ENCODE peak calls at places on chromosome 3, in ten cellular contexts. K, P, U, T, R, Z, J, O, F and Y are unnamed samples.

GRCh38 chr3:119894195-119894594 is 112.3 kb downstream of the NR1I2 start:
- DNase-seq in K (no peak), P (no peak), U (no peak), T (no peak), R (no peak), Z (no peak), J (no peak), O (no peak), F (no peak), Y (no peak)

GRCh38 chr3:147269907-147270306 is 136.4 kb downstream of the ZIC4 start:
- DNase-seq in K (no peak), P (no peak), U (no peak), T (no peak), R (no peak), Z (no peak), J (no peak), O (no peak), F (no peak), Y (no peak)

GRCh38 chr3:139695701-139696422 is 18.1 kb upstream of the NMNAT3 start:
- DNase-seq in K (no peak), P (no peak), U (no peak), T (no peak), R (no peak), Z (no peak), J (no peak), O (peak; percentile 30), F (no peak), Y (no peak)

GRCh38 chr3:70979983-70980645 is 603.4 kb downstream of the FOXP1 start:
- DNase-seq in K (no peak), P (no peak), U (no peak), T (no peak), R (no peak), Z (no peak), J (no peak), O (no peak), F (no peak), Y (no peak)

GRCh38 chr3:181629029-181629428 is 82.7 kb upstream of the SOX2 start:
- DNase-seq in K (no peak), P (no peak), U (no peak), T (no peak), R (no peak), Z (no peak), J (no peak), O (no peak), F (no peak), Y (no peak)

GRCh38 chr3:16512435-16513140 is 911 bp downstream of the RFTN1 start:
- DNase-seq in K (peak; percentile 68), P (no peak), U (peak; percentile 80), T (peak; percentile 63), R (peak; percentile 88), Z (peak; percentile 52), J (no peak), O (peak; percentile 37), F (peak; percentile 66), Y (peak; percentile 44)

GRCh38 chr3:55795296-55795695 is 308.2 kb upstream of the WNT5A start:
- DNase-seq in K (no peak), P (no peak), U (no peak), T (no peak), R (no peak), Z (no peak), J (no peak), O (no peak), F (no peak), Y (no peak)

GRCh38 chr3:77795013-77795412 is 755.1 kb downstream of the ROBO2 start:
- DNase-seq in K (no peak), P (no peak), U (no peak), T (peak; percentile 22), R (no peak), Z (no peak), J (no peak), O (no peak), F (no peak), Y (no peak)

GRCh38 chr3:152243301-152243711 is 25.4 kb upstream of the MBNL1 start:
- DNase-seq in K (no peak), P (no peak), U (no peak), T (no peak), R (no peak), Z (no peak), J (no peak), O (no peak), F (no peak), Y (no peak)

GRCh38 chr3:53169045-53169831 is 8.2 kb downstream of the PRKCD start:
- DNase-seq in K (no peak), P (peak; percentile 62), U (peak; percentile 76), T (peak; percentile 68), R (no peak), Z (peak; percentile 58), J (no peak), O (no peak), F (no peak), Y (no peak)

DNA sequence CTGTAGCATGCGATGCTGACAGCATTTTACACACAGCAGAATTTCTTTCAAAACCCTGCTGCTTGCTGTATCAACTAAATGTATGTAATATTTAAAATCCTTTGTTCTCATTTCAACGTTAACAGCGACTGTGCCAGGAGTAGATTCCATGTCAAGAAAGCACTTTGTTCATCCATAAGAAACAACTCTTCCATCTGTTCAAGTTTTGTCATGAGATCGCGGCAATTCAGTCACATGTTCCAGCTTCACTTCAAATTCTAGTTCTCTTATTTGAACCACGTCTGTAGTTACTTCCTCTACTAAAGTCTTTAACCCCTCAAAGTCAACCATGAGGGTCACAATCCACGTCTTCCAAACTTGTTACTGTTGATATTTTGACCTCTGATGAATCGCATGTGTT is 50.6 kb downstream of the SMARCC1 start:
- DNase-seq in K (no peak), P (no peak), U (no peak), T (no peak), R (no peak), Z (no peak), J (no peak), O (no peak), F (no peak), Y (no peak)
- H3K4me1 ChIP-seq in K (no peaks in the 10 kb centered on the region), P (no peaks in the 10 kb centered on the region), U (no peaks in the 10 kb centered on the region), T (no peaks in the 10 kb centered on the region), R (no peaks in the 10 kb centered on the region), Z (no peaks in the 10 kb centered on the region), J (peaks cover 6% of the 10 kb centered on the region), O (no peaks in the 10 kb centered on the region), F (no peaks in the 10 kb centered on the region), Y (no peaks in the 10 kb centered on the region)

DNA sequence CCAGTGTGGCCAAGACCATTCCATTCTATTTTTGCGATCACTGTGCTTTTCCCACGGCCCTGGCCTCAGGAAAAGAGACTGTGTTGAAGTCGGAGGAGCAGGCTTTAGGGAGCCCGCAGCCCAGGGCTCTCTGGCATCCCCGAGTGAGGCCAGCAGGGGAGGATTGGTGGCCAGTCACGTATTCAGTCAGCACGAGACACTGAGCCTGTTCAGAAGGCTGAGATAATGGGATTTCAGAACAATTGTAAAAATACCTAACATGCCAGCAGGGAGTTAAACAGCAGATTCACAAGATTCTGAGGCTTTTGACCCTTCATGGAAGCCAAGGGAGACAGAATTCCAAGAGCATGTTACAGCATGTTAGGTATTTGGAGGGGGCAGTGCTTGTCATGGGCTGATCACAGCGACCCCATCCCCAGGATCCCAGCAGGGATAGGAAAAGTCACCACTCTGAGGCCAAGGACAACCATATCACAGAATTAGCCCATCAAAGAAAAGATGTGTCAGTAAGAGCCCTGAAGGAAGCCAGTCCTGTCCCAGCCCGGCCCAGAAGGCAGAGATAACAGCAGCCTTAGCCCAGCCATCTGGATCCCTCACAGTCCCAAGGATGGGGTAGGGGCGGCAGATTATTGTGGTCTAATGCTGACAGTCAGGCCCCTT is 40.6 kb downstream of the AMOTL2 start:
- DNase-seq in K (no peak), P (peak; percentile 28), U (no peak), T (no peak), R (no peak), Z (peak; percentile 19), J (no peak), O (peak; percentile 32), F (peak; percentile 31), Y (no peak)
- H3K4me1 ChIP-seq in K (peaks cover 44% of the 10 kb centered on the region), P (peaks cover 27% of the 10 kb centered on the region), U (peaks cover 61% of the 10 kb centered on the region), T (peaks cover 67% of the 10 kb centered on the region), R (peaks cover 61% of the 10 kb centered on the region), Z (no peaks in the 10 kb centered on the region), J (peaks cover 72% of the 10 kb centered on the region), O (peaks cover 15% of the 10 kb centered on the region), F (peaks cover 27% of the 10 kb centered on the region), Y (no peaks in the 10 kb centered on the region)

GRCh38 chr3:136916200-136916599 is 41.6 kb upstream of the IL20RB start:
- DNase-seq in K (no peak), P (no peak), U (no peak), T (no peak), R (no peak), Z (no peak), J (peak; percentile 9), O (no peak), F (no peak), Y (no peak)

GRCh38 chr3:136920904-136921649 is 36.7 kb upstream of the IL20RB start:
- DNase-seq in K (no peak), P (no peak), U (no peak), T (no peak), R (no peak), Z (no peak), J (no peak), O (no peak), F (no peak), Y (no peak)

GRCh38 chr3:136914739-136915138 is 43.0 kb upstream of the IL20RB start:
- DNase-seq in K (no peak), P (no peak), U (no peak), T (no peak), R (no peak), Z (no peak), J (no peak), O (no peak), F (no peak), Y (no peak)

GRCh38 chr3:136925425-136926190 is 32.2 kb upstream of the IL20RB start:
- DNase-seq in K (no peak), P (no peak), U (no peak), T (no peak), R (no peak), Z (no peak), J (no peak), O (no peak), F (no peak), Y (no peak)

DNA sequence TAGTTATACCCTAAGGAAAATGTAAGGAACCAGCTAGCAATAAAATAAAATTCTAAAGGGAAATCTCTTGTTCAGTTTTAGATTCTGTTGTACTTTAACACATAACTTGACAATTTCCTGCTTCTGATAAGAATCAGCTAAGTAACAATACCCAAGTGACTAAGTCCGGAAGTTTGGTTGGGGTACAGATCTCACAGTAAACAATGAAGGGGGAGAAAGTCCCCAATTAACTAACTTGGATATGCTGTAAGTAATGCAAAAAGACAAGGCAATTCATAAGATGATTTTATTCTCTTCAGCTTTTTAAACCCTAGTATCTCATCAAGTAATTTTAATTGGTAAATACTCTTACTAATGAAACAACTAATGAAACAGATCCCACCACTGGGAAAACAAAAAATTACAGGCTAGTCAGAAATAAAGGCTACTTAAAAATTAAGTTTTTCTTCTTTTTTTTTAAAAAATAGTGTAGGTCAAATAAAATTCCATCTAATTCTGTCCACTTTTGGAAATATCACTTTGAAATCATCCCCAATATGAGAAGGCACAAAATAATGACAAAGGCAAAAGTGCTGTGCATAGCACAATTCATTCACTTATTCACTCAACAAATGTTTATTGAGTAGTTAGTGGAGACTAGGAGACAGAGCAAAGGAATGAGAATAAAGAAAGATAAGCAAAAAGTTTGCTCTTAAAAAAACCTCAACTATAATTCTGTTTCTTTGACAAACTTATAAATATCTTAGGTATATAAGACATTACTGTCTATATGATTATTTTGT is 37.8 kb upstream of the IL20RB start:
- DNase-seq in K (no peak), P (no peak), U (no peak), T (no peak), R (no peak), Z (no peak), J (no peak), O (no peak), F (no peak), Y (peak; percentile 51)
- H3K4me1 ChIP-seq in K (peaks cover 46% of the 10 kb centered on the region), P (no peaks in the 10 kb centered on the region), U (peaks cover 14% of the 10 kb centered on the region), T (peaks cover 24% of the 10 kb centered on the region), R (peaks cover 17% of the 10 kb centered on the region), Z (peaks cover 7% of the 10 kb centered on the region), J (peaks cover 7% of the 10 kb centered on the region), O (peaks cover 9% of the 10 kb centered on the region), F (peaks cover 47% of the 10 kb centered on the region), Y (peaks cover 78% of the 10 kb centered on the region)

GRCh38 chr3:69079269-69080159 is 651 bp downstream of the UBA3 start:
- DNase-seq in K (peak; percentile 35), P (no peak), U (peak; percentile 72), T (no peak), R (peak; percentile 87), Z (no peak), J (no peak), O (peak; percentile 43), F (no peak), Y (no peak)
- H3K4me1 ChIP-seq in K (peaks cover 46% of the 10 kb centered on the region), P (peaks cover 7% of the 10 kb centered on the region), U (peaks cover 38% of the 10 kb centered on the region), T (peaks cover 62% of the 10 kb centered on the region), R (peaks cover 57% of the 10 kb centered on the region), Z (peaks cover 25% of the 10 kb centered on the region), J (peaks cover 42% of the 10 kb centered on the region), O (peaks cover 32% of the 10 kb centered on the region), F (peaks cover 69% of the 10 kb centered on the region), Y (peaks cover 64% of the 10 kb centered on the region)